ENCODE peak calls at places on chromosomes 6 and 20, in nine cellular contexts. One of them, this sample, is unnamed.

GRCh38 chr20:45363611-45364492 is 896 bp downstream of the SYS1 start:
- DNase-seq in stimulated activated naive CD8-positive, alpha-beta T cell treated with anti-CD3 and anti-CD28 coated beads, Interleukin-15, amount 100 ng/mL, for 72 hours: no peak
- DNase-seq in mucosa of descending colon: peak; percentile 3
- DNase-seq in AG08396: no peak
- DNase-seq in trophoblast cell: no peak
- DNase-seq in SW480: no peak
- DNase-seq in T-helper 2 cell: no peak
- DNase-seq in HuH-7: no peak
- DNase-seq in T-helper 9 cell: no peak
- DNase-seq in this sample: no peak

GRCh38 chr20:33731693-33732165 is at the start of gene ZNF341:
- DNase-seq in stimulated activated naive CD8-positive, alpha-beta T cell treated with anti-CD3 and anti-CD28 coated beads, Interleukin-15, amount 100 ng/mL, for 72 hours: peak; percentile 95
- DNase-seq in mucosa of descending colon: peak; percentile 89
- DNase-seq in AG08396: peak; percentile 89
- DNase-seq in trophoblast cell: peak; percentile 83
- DNase-seq in SW480: peak; percentile 94
- DNase-seq in T-helper 2 cell: peak; percentile 80
- DNase-seq in HuH-7: peak; percentile 87
- DNase-seq in T-helper 9 cell: peak; percentile 83
- DNase-seq in this sample: peak; percentile 91

GRCh38 chr6:7721654-7722053 is 4.2 kb upstream of the BMP6 start:
- DNase-seq in stimulated activated naive CD8-positive, alpha-beta T cell treated with anti-CD3 and anti-CD28 coated beads, Interleukin-15, amount 100 ng/mL, for 72 hours: no peak
- DNase-seq in mucosa of descending colon: no peak
- DNase-seq in AG08396: peak; percentile 30
- DNase-seq in trophoblast cell: no peak
- DNase-seq in SW480: peak; percentile 46
- DNase-seq in T-helper 2 cell: no peak
- DNase-seq in HuH-7: no peak
- DNase-seq in T-helper 9 cell: no peak
- DNase-seq in this sample: no peak

GRCh38 chr20:33673411-33674293 is 576 bp downstream of the NECAB3 start:
- DNase-seq in stimulated activated naive CD8-positive, alpha-beta T cell treated with anti-CD3 and anti-CD28 coated beads, Interleukin-15, amount 100 ng/mL, for 72 hours: peak; percentile 41
- DNase-seq in mucosa of descending colon: no peak
- DNase-seq in AG08396: no peak
- DNase-seq in trophoblast cell: no peak
- DNase-seq in SW480: no peak
- DNase-seq in T-helper 2 cell: no peak
- DNase-seq in HuH-7: peak; percentile 77
- DNase-seq in T-helper 9 cell: no peak
- DNase-seq in this sample: no peak

GRCh38 chr6:3869632-3870527 is 20.7 kb downstream of the FAM50B start:
- DNase-seq in stimulated activated naive CD8-positive, alpha-beta T cell treated with anti-CD3 and anti-CD28 coated beads, Interleukin-15, amount 100 ng/mL, for 72 hours: no peak
- DNase-seq in mucosa of descending colon: peak; percentile 39
- DNase-seq in AG08396: no peak
- DNase-seq in trophoblast cell: no peak
- DNase-seq in SW480: no peak
- DNase-seq in T-helper 2 cell: peak; percentile 47
- DNase-seq in HuH-7: no peak
- DNase-seq in T-helper 9 cell: no peak
- DNase-seq in this sample: peak; percentile 65

GRCh38 chr6:15444881-15445280 is 199.0 kb downstream of the JARID2 start:
- DNase-seq in stimulated activated naive CD8-positive, alpha-beta T cell treated with anti-CD3 and anti-CD28 coated beads, Interleukin-15, amount 100 ng/mL, for 72 hours: no peak
- DNase-seq in mucosa of descending colon: no peak
- DNase-seq in AG08396: no peak
- DNase-seq in trophoblast cell: no peak
- DNase-seq in SW480: no peak
- DNase-seq in T-helper 2 cell: no peak
- DNase-seq in HuH-7: no peak
- DNase-seq in T-helper 9 cell: no peak
- DNase-seq in this sample: no peak

GRCh38 chr20:56779452-56780143 is 150.5 kb downstream of the TFAP2C start:
- DNase-seq in stimulated activated naive CD8-positive, alpha-beta T cell treated with anti-CD3 and anti-CD28 coated beads, Interleukin-15, amount 100 ng/mL, for 72 hours: no peak
- DNase-seq in mucosa of descending colon: no peak
- DNase-seq in AG08396: no peak
- DNase-seq in trophoblast cell: no peak
- DNase-seq in SW480: no peak
- DNase-seq in T-helper 2 cell: no peak
- DNase-seq in HuH-7: no peak
- DNase-seq in T-helper 9 cell: no peak
- DNase-seq in this sample: no peak

GRCh38 chr6:169700296-169700695 is 1.5 kb downstream of the WDR27 start:
- DNase-seq in stimulated activated naive CD8-positive, alpha-beta T cell treated with anti-CD3 and anti-CD28 coated beads, Interleukin-15, amount 100 ng/mL, for 72 hours: no peak
- DNase-seq in mucosa of descending colon: peak; percentile 11
- DNase-seq in AG08396: peak; percentile 24
- DNase-seq in trophoblast cell: no peak
- DNase-seq in SW480: no peak
- DNase-seq in T-helper 2 cell: no peak
- DNase-seq in HuH-7: no peak
- DNase-seq in T-helper 9 cell: no peak
- DNase-seq in this sample: no peak

GRCh38 chr20:815226-815625 is 18.3 kb upstream of the FAM110A start:
- DNase-seq in stimulated activated naive CD8-positive, alpha-beta T cell treated with anti-CD3 and anti-CD28 coated beads, Interleukin-15, amount 100 ng/mL, for 72 hours: no peak
- DNase-seq in mucosa of descending colon: no peak
- DNase-seq in AG08396: no peak
- DNase-seq in trophoblast cell: no peak
- DNase-seq in SW480: no peak
- DNase-seq in T-helper 2 cell: no peak
- DNase-seq in HuH-7: no peak
- DNase-seq in T-helper 9 cell: no peak
- DNase-seq in this sample: no peak